ENCODE peak calls at places on chromosome 10, in five cellular contexts. Q, O, N, W and G are unnamed samples.

GRCh38 chr10:126060232-126060935 is 164.0 kb downstream of the FANK1 start:
- DNase-seq in Q (no peak), O (peak), W (no peak), N (no peak), G (no peak)

GRCh38 chr10:78964952-78965633 is 103.7 kb upstream of the ZMIZ1 start:
- DNase-seq in N (no peak), O (no peak), Q (no peak), W (peak), G (no peak)

GRCh38 chr10:32171213-32171612 is 115.0 kb upstream of the KIF5B start:
- DNase-seq in Q (no peak), O (no peak), N (no peak), W (no peak), G (no peak)

GRCh38 chr10:72832701-72833100 is 60.8 kb upstream of the OIT3 start:
- DNase-seq in Q (no peak), N (no peak), W (no peak), O (no peak), G (no peak)

GRCh38 chr10:95660283-95660682 is 3.8 kb upstream of the ALDH18A1 start:
- DNase-seq in W (no peak), Q (no peak), N (no peak), O (no peak), G (no peak)

GRCh38 chr10:74008212-74008731 is 10.4 kb downstream of the VCL start:
- DNase-seq in W (no peak), Q (peak), N (peak), O (no peak), G (peak)

GRCh38 chr10:49093922-49094321 is 21.4 kb downstream of the VSTM4 start:
- DNase-seq in W (no peak), N (no peak), Q (no peak), O (no peak), G (no peak)

GRCh38 chr10:77565590-77566023 is 72.0 kb downstream of the KCNMA1 start:
- DNase-seq in O (no peak), W (no peak), N (no peak), Q (peak), G (no peak)

GRCh38 chr10:16367899-16368298 is 68.9 kb upstream of the PTER start:
- DNase-seq in Q (no peak), N (no peak), O (no peak), W (no peak), G (no peak)

GRCh38 chr10:119454990-119455389 is 87.5 kb downstream of the RGS10 start:
- DNase-seq in Q (no peak), W (no peak), O (no peak), N (no peak), G (no peak)

GRCh38 chr10:110739811-110740271 is 95.7 kb downstream of the RBM20 start:
- DNase-seq in Q (no peak), N (no peak), W (no peak), O (no peak), G (no peak)

GRCh38 chr10:59708816-59709471 is 706 bp downstream of the SLC16A9 start:
- DNase-seq in W (peak), O (no peak), Q (no peak), N (no peak), G (peak)

GRCh38 chr10:79221110-79222051 is 125.9 kb upstream of the PPIF start:
- DNase-seq in W (no peak), N (no peak), O (peak), Q (no peak), G (no peak)

GRCh38 chr10:3085785-3086567 is 18.6 kb downstream of the PFKP start:
- DNase-seq in Q (no peak), N (no peak), W (no peak), O (no peak), G (no peak)

GRCh38 chr10:45566415-45566814 is 106.2 kb downstream of the ZFAND4 start:
- DNase-seq in O (no peak), W (no peak), Q (no peak), N (no peak), G (no peak)

GRCh38 chr10:42988517-42989395 is 88.1 kb upstream of the RET start:
- DNase-seq in N (no peak), Q (no peak), W (peak), O (no peak), G (no peak)

GRCh38 chr10:25130911-25131310 is 43.9 kb upstream of the GPR158 start:
- DNase-seq in O (no peak), W (no peak), N (no peak), Q (no peak), G (no peak)

GRCh38 chr10:14414901-14415300 is 84.2 kb upstream of the FRMD4A start:
- DNase-seq in O (no peak), Q (no peak), N (no peak), W (no peak), G (no peak)

GRCh38 chr10:124524991-124525653 is 63.5 kb downstream of the LHPP start:
- DNase-seq in Q (no peak), N (no peak), W (no peak), O (peak), G (no peak)

GRCh38 chr10:51224610-51225230 is 150.4 kb downstream of the PRKG1 start:
- DNase-seq in W (no peak), N (no peak), Q (no peak), O (no peak), G (no peak)

GRCh38 chr10:31947144-31947926 is 18.7 kb upstream of the ARHGAP12 start:
- DNase-seq in Q (no peak), O (peak), W (peak), N (peak), G (peak)

GRCh38 chr10:24727811-24728210 is 4.1 kb upstream of the ARHGAP21 start:
- DNase-seq in Q (no peak), N (no peak), O (no peak), W (peak), G (peak)

GRCh38 chr10:103507235-103508191 is 14.0 kb downstream of the NEURL1 start:
- DNase-seq in W (no peak), N (peak), Q (peak), O (no peak), G (no peak)

GRCh38 chr10:77771851-77772250 is 134.2 kb upstream of the KCNMA1 start:
- DNase-seq in Q (no peak), W (no peak), N (no peak), O (no peak), G (no peak)

GRCh38 chr10:120541971-120542370 is 84.9 kb downstream of the PLPP4 start:
- DNase-seq in O (no peak), Q (no peak), W (no peak), N (no peak), G (no peak)

GRCh38 chr10:121104476-121105111 is 253.4 kb downstream of the WDR11 start:
- DNase-seq in N (no peak), Q (no peak), W (no peak), O (no peak), G (no peak)

GRCh38 chr10:124267231-124267885 is 151.4 kb downstream of the OAT start:
- DNase-seq in N (no peak), O (no peak), W (no peak), Q (no peak), G (no peak)

GRCh38 chr10:70804424-70804814 is 11.3 kb upstream of the SGPL1 start:
- DNase-seq in W (no peak), Q (no peak), N (no peak), O (no peak), G (no peak)

GRCh38 chr10:94785211-94785610 is 22.7 kb downstream of the CYP2C19 start:
- DNase-seq in W (no peak), O (no peak), N (no peak), Q (no peak), G (no peak)

GRCh38 chr10:47022311-47023131 is 111.3 kb downstream of the PTPN20 start:
- DNase-seq in Q (no peak), O (no peak), W (no peak), N (no peak), G (no peak)

GRCh38 chr10:15485684-15486316 is 114.7 kb upstream of the FAM171A1 start:
- DNase-seq in Q (no peak), N (no peak), W (no peak), O (no peak), G (no peak)

GRCh38 chr10:132339276-132339675 is 7.3 kb downstream of the LRRC27 start:
- DNase-seq in Q (no peak), O (no peak), N (no peak), W (no peak), G (no peak)

GRCh38 chr10:26730548-26730947 is 33.0 kb downstream of the PDSS1 start:
- DNase-seq in N (no peak), W (no peak), Q (no peak), O (no peak), G (no peak)

GRCh38 chr10:132133005-132133404 is 53.7 kb upstream of the DPYSL4 start:
- DNase-seq in W (no peak), O (no peak), Q (no peak), N (no peak), G (no peak)

GRCh38 chr10:29535012-29535777 is 99.6 kb downstream of the SVIL start:
- DNase-seq in W (peak), O (peak), Q (no peak), N (no peak), G (no peak)

GRCh38 chr10:97475936-97476594 is 22.2 kb downstream of the MMS19 start:
- DNase-seq in Q (no peak), N (no peak), O (no peak), W (no peak), G (no peak)

DNA sequence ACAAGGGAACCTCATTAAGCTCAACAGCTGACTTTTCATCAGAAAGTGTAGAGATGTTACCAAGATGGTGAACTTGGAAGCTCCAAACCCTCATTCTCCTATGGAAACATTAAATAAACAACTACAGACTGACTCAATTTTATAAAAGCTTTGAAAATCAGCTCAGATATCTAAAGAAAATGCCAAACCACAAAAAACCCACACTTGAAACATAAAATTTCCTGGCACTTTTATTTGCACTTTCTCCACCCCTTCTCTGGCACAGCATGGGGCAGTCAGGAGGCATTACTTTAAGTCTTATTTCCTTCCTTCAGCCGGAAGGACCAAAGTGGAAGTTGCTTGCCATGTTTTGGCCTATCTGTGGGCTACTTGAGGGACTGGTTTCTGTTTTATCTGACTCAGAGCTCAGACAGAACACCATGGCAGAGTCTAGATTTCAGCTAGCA is 114.7 kb downstream of the ODAD2 start:
- DNase-seq in N (no peak), O (no peak), Q (no peak), W (no peak), G (no peak)
- H3K4me3 ChIP-seq in N (no peak), O (no peak), Q (no peak), W (no peak), G (no peak)

GRCh38 chr10:100122780-100123179 is 41.1 kb upstream of the CPN1 start:
- DNase-seq in O (no peak), Q (no peak), N (no peak), W (no peak), G (peak)
- H3K4me3 ChIP-seq in O (no peak), Q (no peak), N (no peak), W (no peak), G (no peak)

DNA sequence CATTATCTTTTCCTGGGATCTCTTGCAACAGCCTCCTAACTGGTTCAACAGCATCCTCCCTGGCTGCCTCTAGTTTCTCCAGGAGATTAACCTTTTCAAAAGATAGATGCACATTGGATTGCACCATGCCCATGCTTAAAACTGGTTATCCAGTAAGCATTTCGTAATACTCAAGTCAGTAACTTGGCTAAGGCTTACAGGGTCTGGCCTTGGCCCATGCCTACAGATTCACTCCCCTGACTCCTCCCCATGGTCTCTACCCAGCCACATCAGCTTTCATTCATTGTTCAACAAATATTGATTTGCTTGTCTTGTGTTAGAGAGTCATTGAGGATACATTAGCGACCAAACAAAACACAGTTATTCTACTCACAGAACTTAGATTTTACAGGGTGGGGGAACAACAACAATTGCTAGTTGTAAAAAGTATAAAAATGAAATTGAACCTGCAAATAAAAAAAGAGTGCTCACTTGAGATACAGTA is 1.8 kb upstream of the KIF20B start:
- DNase-seq in N (no peak), W (no peak), Q (no peak), O (no peak), G (no peak)
- H3K4me3 ChIP-seq in N (no peak), W (no peak), Q (no peak), O (no peak), G (no peak)

DNA sequence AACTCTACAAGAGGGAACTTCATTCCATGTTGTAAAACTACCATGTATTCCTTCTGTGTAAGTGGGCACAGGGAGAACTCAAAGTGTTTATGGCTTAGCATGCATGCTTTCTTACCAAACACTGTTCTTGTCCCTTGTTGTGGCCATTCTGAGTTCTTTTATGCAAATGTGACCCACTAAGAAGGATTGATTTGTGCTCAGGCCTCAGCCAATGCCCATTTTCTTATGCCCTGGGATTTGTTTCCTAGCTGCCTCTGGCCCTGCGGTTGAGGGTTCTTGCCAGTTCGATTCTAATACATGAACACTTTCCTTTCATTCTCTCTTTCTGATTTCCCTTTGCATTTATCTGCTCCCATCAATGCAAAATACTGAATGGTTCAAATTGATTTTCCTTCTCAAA is 316.7 kb downstream of the NRG3 start:
- DNase-seq in N (no peak), Q (no peak), O (no peak), W (no peak), G (no peak)
- H3K4me3 ChIP-seq in N (no peak), Q (no peak), O (no peak), W (no peak), G (no peak)

DNA sequence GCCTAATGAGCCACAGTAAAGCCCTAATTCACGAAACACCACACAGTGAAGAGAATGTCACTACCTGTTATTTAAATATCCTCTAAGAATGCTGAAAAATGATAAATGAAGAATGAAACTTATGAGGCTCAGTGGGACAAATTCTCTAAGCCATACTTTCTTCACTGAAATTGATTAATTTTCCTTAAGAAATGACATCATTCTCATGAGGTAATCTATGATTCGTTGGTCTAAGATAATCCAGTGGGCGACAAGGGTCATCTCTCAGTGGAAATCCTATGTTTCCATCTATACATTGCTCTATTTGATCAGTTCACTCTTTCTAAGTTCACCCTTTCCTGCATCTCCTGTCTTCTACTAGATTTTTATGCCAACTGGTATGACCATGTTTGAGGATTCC is 330.4 kb upstream of the ANKRD30A start:
- DNase-seq in W (no peak), N (no peak), O (no peak), Q (no peak), G (no peak)
- H3K4me3 ChIP-seq in W (no peak), N (no peak), O (no peak), Q (no peak), G (no peak)

GRCh38 chr10:88110355-88110754 is 246.9 kb downstream of the PTEN start:
- DNase-seq in W (no peak), Q (peak), O (no peak), N (no peak), G (peak)
- H3K4me3 ChIP-seq in W (no peak), Q (no peak), O (no peak), N (no peak), G (no peak)